ENCODE peak calls at places on chromosomes 16 and 17, in five cellular contexts. One of them, this sample, is unnamed.

GRCh38 chr17:80833952-80834895 is 157.4 kb upstream of the CHMP6 start:
- DNase-seq in LoVo: no peak
- DNase-seq in kidney glomerular epithelial cell: no peak
- DNase-seq in EL: peak; percentile 79
- DNase-seq in lung: no peak
- DNase-seq in this sample: peak; percentile 63

GRCh38 chr16:58339452-58339938 is 44.7 kb upstream of the PRSS54 start:
- DNase-seq in LoVo: no peak
- DNase-seq in kidney glomerular epithelial cell: peak; percentile 13
- DNase-seq in EL: peak; percentile 31
- DNase-seq in lung: no peak
- DNase-seq in this sample: no peak

GRCh38 chr16:22123146-22123545 is 30.8 kb downstream of the VWA3A start:
- DNase-seq in LoVo: no peak
- DNase-seq in kidney glomerular epithelial cell: no peak
- DNase-seq in EL: no peak
- DNase-seq in lung: no peak
- DNase-seq in this sample: no peak

GRCh38 chr17:6456914-6457687 is 12.8 kb downstream of the PIMREG start:
- DNase-seq in LoVo: no peak
- DNase-seq in kidney glomerular epithelial cell: no peak
- DNase-seq in EL: peak; percentile 84
- DNase-seq in lung: no peak
- DNase-seq in this sample: no peak

GRCh38 chr17:80790021-80790765 is 201.4 kb upstream of the CHMP6 start:
- DNase-seq in LoVo: no peak
- DNase-seq in kidney glomerular epithelial cell: no peak
- DNase-seq in EL: peak; percentile 36
- DNase-seq in lung: no peak
- DNase-seq in this sample: no peak

GRCh38 chr17:48456584-48456983 is 26.6 kb upstream of the SKAP1 start:
- DNase-seq in LoVo: peak; percentile 58
- DNase-seq in kidney glomerular epithelial cell: no peak
- DNase-seq in EL: no peak
- DNase-seq in lung: no peak
- DNase-seq in this sample: no peak

GRCh38 chr17:76432712-76433336 is 20.1 kb downstream of the UBE2O start:
- DNase-seq in LoVo: no peak
- DNase-seq in kidney glomerular epithelial cell: no peak
- DNase-seq in EL: peak; percentile 22
- DNase-seq in lung: no peak
- DNase-seq in this sample: no peak

GRCh38 chr16:57536306-57537193 is at the start of gene CCDC102A:
- DNase-seq in LoVo: no peak
- DNase-seq in kidney glomerular epithelial cell: peak; percentile 64
- DNase-seq in EL: peak; percentile 46
- DNase-seq in lung: no peak
- DNase-seq in this sample: peak; percentile 68

GRCh38 chr16:79431923-79432322 is 168.6 kb downstream of the MAF start:
- DNase-seq in LoVo: no peak
- DNase-seq in kidney glomerular epithelial cell: no peak
- DNase-seq in EL: no peak
- DNase-seq in lung: no peak
- DNase-seq in this sample: no peak

GRCh38 chr17:68821860-68822693 is 133.1 kb downstream of the ABCA8 start:
- DNase-seq in LoVo: peak; percentile 58
- DNase-seq in kidney glomerular epithelial cell: peak; percentile 87
- DNase-seq in EL: peak; percentile 91
- DNase-seq in lung: no peak
- DNase-seq in this sample: no peak

GRCh38 chr16:87125206-87126155 is 191.7 kb downstream of the C16orf95 start:
- DNase-seq in LoVo: no peak
- DNase-seq in kidney glomerular epithelial cell: no peak
- DNase-seq in EL: no peak
- DNase-seq in lung: no peak
- DNase-seq in this sample: peak; percentile 56

GRCh38 chr16:31105677-31106213 is 2.4 kb upstream of the BCKDK start:
- DNase-seq in LoVo: peak; percentile 74
- DNase-seq in kidney glomerular epithelial cell: peak; percentile 19
- DNase-seq in EL: peak; percentile 67
- DNase-seq in lung: peak; percentile 89
- DNase-seq in this sample: no peak

GRCh38 chr17:28963841-28964240 is 12.5 kb upstream of the PHF12 start:
- DNase-seq in LoVo: no peak
- DNase-seq in kidney glomerular epithelial cell: no peak
- DNase-seq in EL: no peak
- DNase-seq in lung: no peak
- DNase-seq in this sample: no peak

GRCh38 chr16:65572156-65572555 is 450.3 kb upstream of the CDH11 start:
- DNase-seq in LoVo: peak; percentile 51
- DNase-seq in kidney glomerular epithelial cell: peak; percentile 55
- DNase-seq in EL: peak; percentile 86
- DNase-seq in lung: no peak
- DNase-seq in this sample: no peak

GRCh38 chr16:11681977-11682654 is 13.9 kb downstream of the SNN start:
- DNase-seq in LoVo: no peak
- DNase-seq in kidney glomerular epithelial cell: no peak
- DNase-seq in EL: no peak
- DNase-seq in lung: no peak
- DNase-seq in this sample: peak; percentile 2

GRCh38 chr17:82050152-82050760 is 1.4 kb downstream of the RFNG start:
- DNase-seq in LoVo: no peak
- DNase-seq in kidney glomerular epithelial cell: no peak
- DNase-seq in EL: no peak
- DNase-seq in lung: no peak
- DNase-seq in this sample: no peak

GRCh38 chr17:34474706-34475105 is 104.7 kb upstream of the TMEM132E start:
- DNase-seq in LoVo: no peak
- DNase-seq in kidney glomerular epithelial cell: no peak
- DNase-seq in EL: no peak
- DNase-seq in lung: no peak
- DNase-seq in this sample: no peak

GRCh38 chr16:1152123-1152638 is 725 bp upstream of the CACNA1H start:
- DNase-seq in LoVo: no peak
- DNase-seq in kidney glomerular epithelial cell: no peak
- DNase-seq in EL: no peak
- DNase-seq in lung: no peak
- DNase-seq in this sample: no peak

GRCh38 chr17:76080934-76081287 is 1.9 kb downstream of the ZACN start:
- DNase-seq in LoVo: no peak
- DNase-seq in kidney glomerular epithelial cell: no peak
- DNase-seq in EL: no peak
- DNase-seq in lung: no peak
- DNase-seq in this sample: no peak

GRCh38 chr17:72349508-72350472 is 229.0 kb downstream of the SOX9 start:
- DNase-seq in LoVo: no peak
- DNase-seq in kidney glomerular epithelial cell: no peak
- DNase-seq in EL: no peak
- DNase-seq in lung: no peak
- DNase-seq in this sample: no peak

GRCh38 chr17:30000755-30001257 is 59.4 kb downstream of the EFCAB5 start:
- DNase-seq in LoVo: no peak
- DNase-seq in kidney glomerular epithelial cell: no peak
- DNase-seq in EL: peak; percentile 14
- DNase-seq in lung: no peak
- DNase-seq in this sample: no peak

GRCh38 chr17:44820631-44821196 is 9.4 kb downstream of the GJC1 start:
- DNase-seq in LoVo: peak; percentile 70
- DNase-seq in kidney glomerular epithelial cell: peak; percentile 72
- DNase-seq in EL: peak; percentile 95
- DNase-seq in lung: no peak
- DNase-seq in this sample: no peak

GRCh38 chr17:4679652-4680051 is 24.3 kb downstream of the PELP1 start:
- DNase-seq in LoVo: no peak
- DNase-seq in kidney glomerular epithelial cell: peak; percentile 87
- DNase-seq in EL: peak; percentile 74
- DNase-seq in lung: no peak
- DNase-seq in this sample: no peak

GRCh38 chr17:49556183-49556943 is 19.3 kb upstream of the NXPH3 start:
- DNase-seq in LoVo: peak; percentile 73
- DNase-seq in kidney glomerular epithelial cell: peak; percentile 33
- DNase-seq in EL: peak; percentile 74
- DNase-seq in lung: peak; percentile 74
- DNase-seq in this sample: no peak